ENCODE peak calls at places on chromosomes 2 and 18, in seven cellular contexts. One of them, this sample, is unnamed.

GRCh38 chr2:54872783-54873182 is 149.3 kb downstream of the EML6 start:
- DNase-seq in germinal center: no peak
- DNase-seq in neural crest cell: no peak
- DNase-seq in activated T-helper 1 cell treated with Interleukin-2 at 50 U/mL for 16 hours: no peak
- DNase-seq in GM03348: no peak
- DNase-seq in left ventricle myocardium superior: no peak
- DNase-seq in stimulated activated CD4-positive, alpha-beta T cell treated with anti-CD3 and anti-CD28 coated beads, Interleukin-2, amount 100 ng/mL, for 48 hours: no peak
- DNase-seq in this sample: no peak

GRCh38 chr18:80154293-80154692 is 45.2 kb downstream of the ADNP2 start:
- DNase-seq in germinal center: peak
- DNase-seq in neural crest cell: no peak
- DNase-seq in activated T-helper 1 cell treated with Interleukin-2 at 50 U/mL for 16 hours: no peak
- DNase-seq in GM03348: peak
- DNase-seq in left ventricle myocardium superior: no peak
- DNase-seq in stimulated activated CD4-positive, alpha-beta T cell treated with anti-CD3 and anti-CD28 coated beads, Interleukin-2, amount 100 ng/mL, for 48 hours: peak
- DNase-seq in this sample: no peak

GRCh38 chr2:148238561-148238960 is 217.7 kb downstream of the MBD5 start:
- DNase-seq in germinal center: no peak
- DNase-seq in neural crest cell: no peak
- DNase-seq in activated T-helper 1 cell treated with Interleukin-2 at 50 U/mL for 16 hours: no peak
- DNase-seq in GM03348: peak
- DNase-seq in left ventricle myocardium superior: no peak
- DNase-seq in stimulated activated CD4-positive, alpha-beta T cell treated with anti-CD3 and anti-CD28 coated beads, Interleukin-2, amount 100 ng/mL, for 48 hours: no peak
- DNase-seq in this sample: no peak

GRCh38 chr18:73793386-73793785 is 354.2 kb downstream of the FBXO15 start:
- DNase-seq in germinal center: no peak
- DNase-seq in neural crest cell: no peak
- DNase-seq in activated T-helper 1 cell treated with Interleukin-2 at 50 U/mL for 16 hours: no peak
- DNase-seq in GM03348: peak
- DNase-seq in left ventricle myocardium superior: no peak
- DNase-seq in stimulated activated CD4-positive, alpha-beta T cell treated with anti-CD3 and anti-CD28 coated beads, Interleukin-2, amount 100 ng/mL, for 48 hours: no peak
- DNase-seq in this sample: no peak

GRCh38 chr2:64367444-64367843 is 86.5 kb upstream of the LGALSL start:
- DNase-seq in germinal center: no peak
- DNase-seq in neural crest cell: no peak
- DNase-seq in activated T-helper 1 cell treated with Interleukin-2 at 50 U/mL for 16 hours: no peak
- DNase-seq in GM03348: no peak
- DNase-seq in left ventricle myocardium superior: no peak
- DNase-seq in stimulated activated CD4-positive, alpha-beta T cell treated with anti-CD3 and anti-CD28 coated beads, Interleukin-2, amount 100 ng/mL, for 48 hours: no peak
- DNase-seq in this sample: no peak

GRCh38 chr2:223093436-223093839 is 41.4 kb downstream of the KCNE4 start:
- DNase-seq in germinal center: no peak
- DNase-seq in neural crest cell: no peak
- DNase-seq in activated T-helper 1 cell treated with Interleukin-2 at 50 U/mL for 16 hours: no peak
- DNase-seq in GM03348: peak
- DNase-seq in left ventricle myocardium superior: peak
- DNase-seq in stimulated activated CD4-positive, alpha-beta T cell treated with anti-CD3 and anti-CD28 coated beads, Interleukin-2, amount 100 ng/mL, for 48 hours: no peak
- DNase-seq in this sample: no peak

GRCh38 chr2:55097083-55097461 is 46.8 kb upstream of the RTN4 start:
- DNase-seq in germinal center: no peak
- DNase-seq in neural crest cell: no peak
- DNase-seq in activated T-helper 1 cell treated with Interleukin-2 at 50 U/mL for 16 hours: no peak
- DNase-seq in GM03348: no peak
- DNase-seq in left ventricle myocardium superior: no peak
- DNase-seq in stimulated activated CD4-positive, alpha-beta T cell treated with anti-CD3 and anti-CD28 coated beads, Interleukin-2, amount 100 ng/mL, for 48 hours: no peak
- DNase-seq in this sample: no peak

GRCh38 chr2:35454966-35455638 is 900.5 kb upstream of the CRIM1 start:
- DNase-seq in germinal center: no peak
- DNase-seq in neural crest cell: no peak
- DNase-seq in activated T-helper 1 cell treated with Interleukin-2 at 50 U/mL for 16 hours: no peak
- DNase-seq in GM03348: no peak
- DNase-seq in left ventricle myocardium superior: no peak
- DNase-seq in stimulated activated CD4-positive, alpha-beta T cell treated with anti-CD3 and anti-CD28 coated beads, Interleukin-2, amount 100 ng/mL, for 48 hours: no peak
- DNase-seq in this sample: no peak

GRCh38 chr2:217366996-217367395 is 507.1 kb upstream of the TNP1 start:
- DNase-seq in germinal center: no peak
- DNase-seq in neural crest cell: no peak
- DNase-seq in activated T-helper 1 cell treated with Interleukin-2 at 50 U/mL for 16 hours: no peak
- DNase-seq in GM03348: no peak
- DNase-seq in left ventricle myocardium superior: no peak
- DNase-seq in stimulated activated CD4-positive, alpha-beta T cell treated with anti-CD3 and anti-CD28 coated beads, Interleukin-2, amount 100 ng/mL, for 48 hours: no peak
- DNase-seq in this sample: no peak

GRCh38 chr2:70887550-70888229 is 48.0 kb upstream of the ATP6V1B1 start:
- DNase-seq in germinal center: peak
- DNase-seq in neural crest cell: peak
- DNase-seq in activated T-helper 1 cell treated with Interleukin-2 at 50 U/mL for 16 hours: no peak
- DNase-seq in GM03348: no peak
- DNase-seq in left ventricle myocardium superior: peak
- DNase-seq in stimulated activated CD4-positive, alpha-beta T cell treated with anti-CD3 and anti-CD28 coated beads, Interleukin-2, amount 100 ng/mL, for 48 hours: no peak
- DNase-seq in this sample: no peak

GRCh38 chr2:16093639-16094447 is 153.5 kb downstream of the MYCN start:
- DNase-seq in germinal center: no peak
- DNase-seq in neural crest cell: no peak
- DNase-seq in activated T-helper 1 cell treated with Interleukin-2 at 50 U/mL for 16 hours: no peak
- DNase-seq in GM03348: no peak
- DNase-seq in left ventricle myocardium superior: peak
- DNase-seq in stimulated activated CD4-positive, alpha-beta T cell treated with anti-CD3 and anti-CD28 coated beads, Interleukin-2, amount 100 ng/mL, for 48 hours: no peak
- DNase-seq in this sample: peak

GRCh38 chr18:58793361-58793760 is 71.3 kb upstream of the ZNF532 start:
- DNase-seq in germinal center: no peak
- DNase-seq in neural crest cell: no peak
- DNase-seq in activated T-helper 1 cell treated with Interleukin-2 at 50 U/mL for 16 hours: no peak
- DNase-seq in GM03348: peak
- DNase-seq in left ventricle myocardium superior: no peak
- DNase-seq in stimulated activated CD4-positive, alpha-beta T cell treated with anti-CD3 and anti-CD28 coated beads, Interleukin-2, amount 100 ng/mL, for 48 hours: no peak
- DNase-seq in this sample: no peak

GRCh38 chr2:124426630-124427029 is 401.5 kb downstream of the CNTNAP5 start:
- DNase-seq in germinal center: no peak
- DNase-seq in neural crest cell: no peak
- DNase-seq in activated T-helper 1 cell treated with Interleukin-2 at 50 U/mL for 16 hours: no peak
- DNase-seq in GM03348: no peak
- DNase-seq in left ventricle myocardium superior: no peak
- DNase-seq in stimulated activated CD4-positive, alpha-beta T cell treated with anti-CD3 and anti-CD28 coated beads, Interleukin-2, amount 100 ng/mL, for 48 hours: no peak
- DNase-seq in this sample: no peak

GRCh38 chr2:48118895-48119294 is 212.6 kb upstream of the FBXO11 start:
- DNase-seq in germinal center: no peak
- DNase-seq in neural crest cell: no peak
- DNase-seq in activated T-helper 1 cell treated with Interleukin-2 at 50 U/mL for 16 hours: no peak
- DNase-seq in GM03348: no peak
- DNase-seq in left ventricle myocardium superior: no peak
- DNase-seq in stimulated activated CD4-positive, alpha-beta T cell treated with anti-CD3 and anti-CD28 coated beads, Interleukin-2, amount 100 ng/mL, for 48 hours: no peak
- DNase-seq in this sample: no peak

GRCh38 chr2:240247241-240247867 is 106.9 kb upstream of the OTOS start:
- DNase-seq in germinal center: no peak
- DNase-seq in neural crest cell: peak
- DNase-seq in activated T-helper 1 cell treated with Interleukin-2 at 50 U/mL for 16 hours: no peak
- DNase-seq in GM03348: peak
- DNase-seq in left ventricle myocardium superior: no peak
- DNase-seq in stimulated activated CD4-positive, alpha-beta T cell treated with anti-CD3 and anti-CD28 coated beads, Interleukin-2, amount 100 ng/mL, for 48 hours: no peak
- DNase-seq in this sample: no peak

GRCh38 chr2:15968280-15969178 is 28.2 kb downstream of the MYCN start:
- DNase-seq in germinal center: no peak
- DNase-seq in neural crest cell: no peak
- DNase-seq in activated T-helper 1 cell treated with Interleukin-2 at 50 U/mL for 16 hours: no peak
- DNase-seq in GM03348: no peak
- DNase-seq in left ventricle myocardium superior: no peak
- DNase-seq in stimulated activated CD4-positive, alpha-beta T cell treated with anti-CD3 and anti-CD28 coated beads, Interleukin-2, amount 100 ng/mL, for 48 hours: peak
- DNase-seq in this sample: no peak

GRCh38 chr2:214808961-214809750 is at the start of gene BARD1:
- DNase-seq in germinal center: peak
- DNase-seq in neural crest cell: peak
- DNase-seq in activated T-helper 1 cell treated with Interleukin-2 at 50 U/mL for 16 hours: peak
- DNase-seq in GM03348: peak
- DNase-seq in left ventricle myocardium superior: peak
- DNase-seq in stimulated activated CD4-positive, alpha-beta T cell treated with anti-CD3 and anti-CD28 coated beads, Interleukin-2, amount 100 ng/mL, for 48 hours: peak
- DNase-seq in this sample: peak

GRCh38 chr2:216873573-216873972 is 13.7 kb upstream of the TNP1 start:
- DNase-seq in germinal center: no peak
- DNase-seq in neural crest cell: no peak
- DNase-seq in activated T-helper 1 cell treated with Interleukin-2 at 50 U/mL for 16 hours: no peak
- DNase-seq in GM03348: no peak
- DNase-seq in left ventricle myocardium superior: no peak
- DNase-seq in stimulated activated CD4-positive, alpha-beta T cell treated with anti-CD3 and anti-CD28 coated beads, Interleukin-2, amount 100 ng/mL, for 48 hours: no peak
- DNase-seq in this sample: no peak

GRCh38 chr2:158723921-158724802 is 71.0 kb upstream of the DAPL1 start:
- DNase-seq in germinal center: no peak
- DNase-seq in neural crest cell: no peak
- DNase-seq in activated T-helper 1 cell treated with Interleukin-2 at 50 U/mL for 16 hours: no peak
- DNase-seq in GM03348: no peak
- DNase-seq in left ventricle myocardium superior: no peak
- DNase-seq in stimulated activated CD4-positive, alpha-beta T cell treated with anti-CD3 and anti-CD28 coated beads, Interleukin-2, amount 100 ng/mL, for 48 hours: no peak
- DNase-seq in this sample: no peak

GRCh38 chr2:9405636-9406035 is 17.7 kb downstream of the ITGB1BP1 start:
- DNase-seq in germinal center: no peak
- DNase-seq in neural crest cell: no peak
- DNase-seq in activated T-helper 1 cell treated with Interleukin-2 at 50 U/mL for 16 hours: no peak
- DNase-seq in GM03348: no peak
- DNase-seq in left ventricle myocardium superior: no peak
- DNase-seq in stimulated activated CD4-positive, alpha-beta T cell treated with anti-CD3 and anti-CD28 coated beads, Interleukin-2, amount 100 ng/mL, for 48 hours: no peak
- DNase-seq in this sample: no peak

GRCh38 chr2:220279840-220280239 is 652.4 kb downstream of the SLC4A3 start:
- DNase-seq in germinal center: no peak
- DNase-seq in neural crest cell: no peak
- DNase-seq in activated T-helper 1 cell treated with Interleukin-2 at 50 U/mL for 16 hours: no peak
- DNase-seq in GM03348: peak
- DNase-seq in left ventricle myocardium superior: no peak
- DNase-seq in stimulated activated CD4-positive, alpha-beta T cell treated with anti-CD3 and anti-CD28 coated beads, Interleukin-2, amount 100 ng/mL, for 48 hours: no peak
- DNase-seq in this sample: no peak

GRCh38 chr2:36701391-36701795 is 4.9 kb downstream of the VIT start:
- DNase-seq in germinal center: no peak
- DNase-seq in neural crest cell: no peak
- DNase-seq in activated T-helper 1 cell treated with Interleukin-2 at 50 U/mL for 16 hours: no peak
- DNase-seq in GM03348: no peak
- DNase-seq in left ventricle myocardium superior: no peak
- DNase-seq in stimulated activated CD4-positive, alpha-beta T cell treated with anti-CD3 and anti-CD28 coated beads, Interleukin-2, amount 100 ng/mL, for 48 hours: no peak
- DNase-seq in this sample: no peak

GRCh38 chr18:26133652-26134051 is at the start of gene PSMA8:
- DNase-seq in germinal center: peak
- DNase-seq in neural crest cell: no peak
- DNase-seq in activated T-helper 1 cell treated with Interleukin-2 at 50 U/mL for 16 hours: peak
- DNase-seq in GM03348: no peak
- DNase-seq in left ventricle myocardium superior: peak
- DNase-seq in stimulated activated CD4-positive, alpha-beta T cell treated with anti-CD3 and anti-CD28 coated beads, Interleukin-2, amount 100 ng/mL, for 48 hours: peak
- DNase-seq in this sample: peak

GRCh38 chr2:74399785-74400184 is 19.7 kb upstream of the DCTN1 start:
- DNase-seq in germinal center: peak
- DNase-seq in neural crest cell: no peak
- DNase-seq in activated T-helper 1 cell treated with Interleukin-2 at 50 U/mL for 16 hours: no peak
- DNase-seq in GM03348: peak
- DNase-seq in left ventricle myocardium superior: no peak
- DNase-seq in stimulated activated CD4-positive, alpha-beta T cell treated with anti-CD3 and anti-CD28 coated beads, Interleukin-2, amount 100 ng/mL, for 48 hours: no peak
- DNase-seq in this sample: no peak

GRCh38 chr18:78722959-78723706 is 256.5 kb upstream of the SALL3 start:
- DNase-seq in germinal center: no peak
- DNase-seq in neural crest cell: no peak
- DNase-seq in activated T-helper 1 cell treated with Interleukin-2 at 50 U/mL for 16 hours: no peak
- DNase-seq in GM03348: no peak
- DNase-seq in left ventricle myocardium superior: no peak
- DNase-seq in stimulated activated CD4-positive, alpha-beta T cell treated with anti-CD3 and anti-CD28 coated beads, Interleukin-2, amount 100 ng/mL, for 48 hours: no peak
- DNase-seq in this sample: no peak

GRCh38 chr2:160209457-160209856 is 9.4 kb upstream of the ITGB6 start:
- DNase-seq in germinal center: no peak
- DNase-seq in neural crest cell: no peak
- DNase-seq in activated T-helper 1 cell treated with Interleukin-2 at 50 U/mL for 16 hours: no peak
- DNase-seq in GM03348: peak
- DNase-seq in left ventricle myocardium superior: no peak
- DNase-seq in stimulated activated CD4-positive, alpha-beta T cell treated with anti-CD3 and anti-CD28 coated beads, Interleukin-2, amount 100 ng/mL, for 48 hours: no peak
- DNase-seq in this sample: no peak

GRCh38 chr2:185668710-185669109 is 69.9 kb upstream of the FSIP2 start:
- DNase-seq in germinal center: no peak
- DNase-seq in neural crest cell: no peak
- DNase-seq in activated T-helper 1 cell treated with Interleukin-2 at 50 U/mL for 16 hours: no peak
- DNase-seq in GM03348: no peak
- DNase-seq in left ventricle myocardium superior: no peak
- DNase-seq in stimulated activated CD4-positive, alpha-beta T cell treated with anti-CD3 and anti-CD28 coated beads, Interleukin-2, amount 100 ng/mL, for 48 hours: no peak
- DNase-seq in this sample: no peak